ENCODE peak calls at places on chromosomes 13 and 19, in eight cellular contexts. Y is adrenal gland; D is skeletal muscle cell; C is NCI-H226; E is heart right ventricle; O is PC-9; F is HTR-8/SVneo; U is activated CD4-positive, CD25-positive, alpha-beta regulatory T cell treated with anti-CD3 and anti-CD28 coated beads, Interleukin-2, amount 50 U/mL, for 16 hours. J is an unnamed sample.

GRCh38 chr19:40502647-40503046 is 35.8 kb downstream of the SPTBN4 start:
- DNase-seq in Y (no peak), D (no peak), C (peak), E (no peak), O (peak), F (no peak), U (no peak), J (no peak)

GRCh38 chr13:80591978-80592377 is 251.1 kb upstream of the SPRY2 start:
- DNase-seq in Y (no peak), D (no peak), C (no peak), E (no peak), O (no peak), F (no peak), U (no peak), J (no peak)

GRCh38 chr13:52109096-52109495 is 19.8 kb downstream of the NEK5 start:
- DNase-seq in Y (no peak), D (no peak), C (no peak), E (no peak), O (no peak), F (no peak), U (no peak), J (no peak)

GRCh38 chr13:35470671-35471465 is 5.6 kb downstream of the MAB21L1 start:
- DNase-seq in Y (peak), D (no peak), C (no peak), E (peak), O (no peak), F (no peak), U (no peak), J (no peak)

GRCh38 chr19:3605770-3606169 is 905 bp downstream of the TBXA2R start:
- DNase-seq in Y (peak), D (no peak), C (no peak), E (no peak), O (no peak), F (no peak), U (no peak), J (no peak)

GRCh38 chr19:29014857-29015436 is 198.0 kb downstream of the UQCRFS1 start:
- DNase-seq in Y (no peak), D (no peak), C (peak), E (no peak), O (no peak), F (no peak), U (no peak), J (no peak)

GRCh38 chr19:28244966-28245365 is 968.0 kb downstream of the UQCRFS1 start:
- DNase-seq in Y (no peak), D (no peak), C (no peak), E (no peak), O (no peak), F (no peak), U (no peak), J (no peak)

GRCh38 chr19:39679056-39679790 is 23.5 kb downstream of the LGALS16 start:
- DNase-seq in Y (no peak), D (no peak), C (no peak), E (peak), O (no peak), F (no peak), U (peak), J (no peak)

GRCh38 chr19:14271830-14272229 is 65.9 kb upstream of the ADGRL1 start:
- DNase-seq in Y (no peak), D (no peak), C (no peak), E (no peak), O (no peak), F (no peak), U (no peak), J (no peak)

GRCh38 chr19:16043156-16043757 is 33.0 kb upstream of the TPM4 start:
- DNase-seq in Y (no peak), D (no peak), C (no peak), E (no peak), O (no peak), F (no peak), U (no peak), J (no peak)

GRCh38 chr13:73901324-73902068 is 232.7 kb downstream of the KLF12 start:
- DNase-seq in Y (no peak), D (no peak), C (no peak), E (no peak), O (no peak), F (no peak), U (no peak), J (no peak)

J was measured in central memory CD4-positive, alpha-beta T cell.